ENCODE peak calls at places on chromosomes 16 and 17, in six cellular contexts. One of them, this sample, is unnamed.

GRCh38 chr17:5501725-5502124 is 15.4 kb downstream of the MIS12 start:
- DNase-seq in A673: no peak
- DNase-seq in GM23338: no peak
- DNase-seq in left ventricle myocardium inferior: no peak
- DNase-seq in OCI-LY7: no peak
- DNase-seq in suprapubic skin: no peak
- DNase-seq in this sample: no peak

GRCh38 chr17:80154166-80154565 is 7.2 kb upstream of the EIF4A3 start:
- DNase-seq in A673: no peak
- DNase-seq in left ventricle myocardium inferior: no peak
- DNase-seq in GM23338: peak; percentile 70
- DNase-seq in OCI-LY7: peak; percentile 36
- DNase-seq in suprapubic skin: no peak
- DNase-seq in this sample: no peak

GRCh38 chr17:2244545-2245525 is 58.8 kb downstream of the SMG6 start:
- DNase-seq in GM23338: peak; percentile 91
- DNase-seq in OCI-LY7: peak; percentile 84
- DNase-seq in left ventricle myocardium inferior: peak; percentile 84
- DNase-seq in suprapubic skin: peak; percentile 95
- DNase-seq in A673: peak; percentile 83
- DNase-seq in this sample: no peak

GRCh38 chr16:31421587-31421986 is 6.6 kb downstream of the COX6A2 start:
- DNase-seq in suprapubic skin: no peak
- DNase-seq in GM23338: no peak
- DNase-seq in OCI-LY7: no peak
- DNase-seq in left ventricle myocardium inferior: no peak
- DNase-seq in A673: no peak
- DNase-seq in this sample: no peak

GRCh38 chr16:27718767-27719445 is 169.0 kb downstream of the KATNIP start:
- DNase-seq in A673: peak; percentile 12
- DNase-seq in GM23338: no peak
- DNase-seq in OCI-LY7: no peak
- DNase-seq in left ventricle myocardium inferior: no peak
- DNase-seq in suprapubic skin: no peak
- DNase-seq in this sample: no peak

GRCh38 chr17:37110012-37110701 is 161.4 kb downstream of the AATF start:
- DNase-seq in suprapubic skin: no peak
- DNase-seq in OCI-LY7: no peak
- DNase-seq in left ventricle myocardium inferior: no peak
- DNase-seq in A673: no peak
- DNase-seq in GM23338: no peak
- DNase-seq in this sample: no peak

GRCh38 chr17:34171245-34171818 is 83.8 kb upstream of the CCL2 start:
- DNase-seq in suprapubic skin: no peak
- DNase-seq in left ventricle myocardium inferior: peak; percentile 31
- DNase-seq in A673: peak; percentile 44
- DNase-seq in OCI-LY7: peak; percentile 63
- DNase-seq in GM23338: peak; percentile 88
- DNase-seq in this sample: no peak

GRCh38 chr17:36674278-36674650 is 72.9 kb downstream of the MRM1 start:
- DNase-seq in GM23338: no peak
- DNase-seq in suprapubic skin: no peak
- DNase-seq in left ventricle myocardium inferior: no peak
- DNase-seq in OCI-LY7: no peak
- DNase-seq in A673: no peak
- DNase-seq in this sample: no peak

GRCh38 chr16:26454102-26454501 is 612.6 kb upstream of the C16orf82 start:
- DNase-seq in GM23338: no peak
- DNase-seq in left ventricle myocardium inferior: no peak
- DNase-seq in A673: peak; percentile 55
- DNase-seq in OCI-LY7: no peak
- DNase-seq in suprapubic skin: no peak
- DNase-seq in this sample: no peak

GRCh38 chr16:27248036-27248435 is 20.5 kb downstream of the NSMCE1 start:
- DNase-seq in OCI-LY7: no peak
- DNase-seq in left ventricle myocardium inferior: no peak
- DNase-seq in GM23338: no peak
- DNase-seq in suprapubic skin: no peak
- DNase-seq in A673: no peak
- DNase-seq in this sample: no peak

GRCh38 chr16:58028541-58029070 is 3.1 kb downstream of the MMP15 start:
- DNase-seq in GM23338: peak; percentile 30
- DNase-seq in OCI-LY7: no peak
- DNase-seq in left ventricle myocardium inferior: peak; percentile 15
- DNase-seq in suprapubic skin: no peak
- DNase-seq in A673: no peak
- DNase-seq in this sample: no peak

GRCh38 chr16:80583466-80583865 is 42.7 kb downstream of the DYNLRB2 start:
- DNase-seq in left ventricle myocardium inferior: peak; percentile 19
- DNase-seq in suprapubic skin: no peak
- DNase-seq in A673: no peak
- DNase-seq in GM23338: no peak
- DNase-seq in OCI-LY7: no peak
- DNase-seq in this sample: no peak

GRCh38 chr16:30747331-30747730 is 894 bp upstream of the PHKG2 start:
- DNase-seq in GM23338: no peak
- DNase-seq in OCI-LY7: no peak
- DNase-seq in A673: no peak
- DNase-seq in suprapubic skin: no peak
- DNase-seq in left ventricle myocardium inferior: no peak
- DNase-seq in this sample: no peak

GRCh38 chr16:10668322-10669045 is 26.2 kb downstream of the TEKT5 start:
- DNase-seq in suprapubic skin: no peak
- DNase-seq in OCI-LY7: peak; percentile 21
- DNase-seq in A673: peak; percentile 36
- DNase-seq in GM23338: peak; percentile 81
- DNase-seq in left ventricle myocardium inferior: no peak
- DNase-seq in this sample: no peak

GRCh38 chr16:53014287-53014686 is 38.4 kb downstream of the CHD9NB start:
- DNase-seq in left ventricle myocardium inferior: no peak
- DNase-seq in suprapubic skin: no peak
- DNase-seq in OCI-LY7: no peak
- DNase-seq in A673: no peak
- DNase-seq in GM23338: peak; percentile 31
- DNase-seq in this sample: no peak

GRCh38 chr16:80161799-80162380 is 378.9 kb upstream of the DYNLRB2 start:
- DNase-seq in A673: no peak
- DNase-seq in OCI-LY7: no peak
- DNase-seq in suprapubic skin: no peak
- DNase-seq in left ventricle myocardium inferior: no peak
- DNase-seq in GM23338: no peak
- DNase-seq in this sample: no peak

GRCh38 chr17:73589096-73589980 is 54.9 kb downstream of the SDK2 start:
- DNase-seq in OCI-LY7: peak; percentile 93
- DNase-seq in A673: peak; percentile 11
- DNase-seq in left ventricle myocardium inferior: no peak
- DNase-seq in GM23338: no peak
- DNase-seq in suprapubic skin: no peak
- DNase-seq in this sample: no peak

GRCh38 chr17:77527836-77528505 is 387.2 kb downstream of the SEC14L1 start:
- DNase-seq in suprapubic skin: no peak
- DNase-seq in GM23338: no peak
- DNase-seq in left ventricle myocardium inferior: no peak
- DNase-seq in OCI-LY7: no peak
- DNase-seq in A673: no peak
- DNase-seq in this sample: no peak
- H3K4me3 ChIP-seq in suprapubic skin: peak overlapping the region; percentile 42
- H3K4me3 ChIP-seq in GM23338: peak overlapping the region; percentile 65
- H3K4me3 ChIP-seq in left ventricle myocardium inferior: peak overlapping the region; percentile 62
- H3K4me3 ChIP-seq in OCI-LY7: no peak overlapping the region
- H3K4me3 ChIP-seq in A673: peak overlapping the region; percentile 49
- H3K4me3 ChIP-seq in this sample: peak overlapping the region; percentile 30

DNA sequence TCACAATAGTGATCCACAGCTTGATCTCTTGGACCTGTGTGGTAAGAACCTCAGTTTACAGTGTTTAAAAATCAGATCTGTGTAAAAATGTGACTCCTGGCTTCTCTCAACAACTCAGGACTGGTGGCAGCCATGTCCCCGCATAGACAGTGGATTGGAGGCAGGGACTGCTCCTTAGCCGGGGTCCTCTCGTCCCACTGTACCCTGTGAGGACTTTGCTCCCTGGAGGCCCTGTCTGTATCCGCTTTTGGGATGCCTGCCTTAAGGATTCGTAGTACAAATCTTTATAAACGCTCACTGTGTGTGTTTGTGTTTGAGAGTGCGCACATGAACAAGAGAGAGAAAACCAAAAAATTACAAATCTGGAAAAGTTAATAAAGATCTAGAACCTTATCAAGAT is 142.5 kb downstream of the SNX29 start:
- DNase-seq in left ventricle myocardium inferior: no peak
- DNase-seq in A673: no peak
- DNase-seq in suprapubic skin: no peak
- DNase-seq in GM23338: no peak
- DNase-seq in OCI-LY7: no peak
- DNase-seq in this sample: no peak
- H3K27ac ChIP-seq in left ventricle myocardium inferior: no peak overlapping the region
- H3K27ac ChIP-seq in A673: no peak overlapping the region
- H3K27ac ChIP-seq in suprapubic skin: no peak overlapping the region
- H3K27ac ChIP-seq in GM23338: no peak overlapping the region
- H3K27ac ChIP-seq in OCI-LY7: no peak overlapping the region
- H3K27ac ChIP-seq in this sample: peak overlapping the region; percentile 86

DNA sequence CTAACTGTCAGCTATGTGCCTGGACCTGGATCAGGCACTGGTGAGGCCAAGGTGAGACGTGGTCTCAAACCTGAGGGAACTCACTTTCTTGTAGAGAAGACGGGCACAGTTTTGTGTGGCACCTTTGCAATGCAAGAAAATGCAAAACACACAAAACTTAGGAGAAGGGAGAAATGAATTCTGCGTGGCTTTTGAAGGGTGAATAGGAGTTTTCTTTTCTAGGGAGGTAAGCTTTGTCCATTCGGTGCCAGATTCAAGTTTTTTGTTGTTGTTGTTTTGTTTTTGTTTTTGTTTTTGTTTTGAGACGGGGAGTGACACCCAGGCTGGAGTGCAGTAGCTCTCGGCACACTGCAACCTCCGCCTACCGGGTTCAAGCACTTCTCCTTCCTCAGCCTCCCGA is 1.4 kb downstream of the TOM1L1 start:
- DNase-seq in A673: no peak
- DNase-seq in suprapubic skin: no peak
- DNase-seq in GM23338: no peak
- DNase-seq in OCI-LY7: no peak
- DNase-seq in left ventricle myocardium inferior: no peak
- DNase-seq in this sample: no peak
- H3K4me3 ChIP-seq in A673: peak overlapping the region; percentile 74
- H3K4me3 ChIP-seq in suprapubic skin: no peak overlapping the region
- H3K4me3 ChIP-seq in GM23338: no peak overlapping the region
- H3K4me3 ChIP-seq in OCI-LY7: no peak overlapping the region
- H3K4me3 ChIP-seq in left ventricle myocardium inferior: no peak overlapping the region
- H3K4me3 ChIP-seq in this sample: no peak overlapping the region

GRCh38 chr17:9557356-9557755 is 18.3 kb downstream of the STX8 start:
- DNase-seq in GM23338: no peak
- DNase-seq in left ventricle myocardium inferior: no peak
- DNase-seq in OCI-LY7: no peak
- DNase-seq in suprapubic skin: no peak
- DNase-seq in A673: no peak
- DNase-seq in this sample: no peak

GRCh38 chr17:9557846-9558245 is 17.8 kb downstream of the STX8 start:
- DNase-seq in GM23338: no peak
- DNase-seq in left ventricle myocardium inferior: no peak
- DNase-seq in suprapubic skin: no peak
- DNase-seq in OCI-LY7: no peak
- DNase-seq in A673: no peak
- DNase-seq in this sample: no peak
- H3K27ac ChIP-seq in GM23338: no peak overlapping the region
- H3K27ac ChIP-seq in left ventricle myocardium inferior: no peak overlapping the region
- H3K27ac ChIP-seq in suprapubic skin: no peak overlapping the region
- H3K27ac ChIP-seq in OCI-LY7: no peak overlapping the region
- H3K27ac ChIP-seq in A673: no peak overlapping the region
- H3K27ac ChIP-seq in this sample: no peak overlapping the region

DNA sequence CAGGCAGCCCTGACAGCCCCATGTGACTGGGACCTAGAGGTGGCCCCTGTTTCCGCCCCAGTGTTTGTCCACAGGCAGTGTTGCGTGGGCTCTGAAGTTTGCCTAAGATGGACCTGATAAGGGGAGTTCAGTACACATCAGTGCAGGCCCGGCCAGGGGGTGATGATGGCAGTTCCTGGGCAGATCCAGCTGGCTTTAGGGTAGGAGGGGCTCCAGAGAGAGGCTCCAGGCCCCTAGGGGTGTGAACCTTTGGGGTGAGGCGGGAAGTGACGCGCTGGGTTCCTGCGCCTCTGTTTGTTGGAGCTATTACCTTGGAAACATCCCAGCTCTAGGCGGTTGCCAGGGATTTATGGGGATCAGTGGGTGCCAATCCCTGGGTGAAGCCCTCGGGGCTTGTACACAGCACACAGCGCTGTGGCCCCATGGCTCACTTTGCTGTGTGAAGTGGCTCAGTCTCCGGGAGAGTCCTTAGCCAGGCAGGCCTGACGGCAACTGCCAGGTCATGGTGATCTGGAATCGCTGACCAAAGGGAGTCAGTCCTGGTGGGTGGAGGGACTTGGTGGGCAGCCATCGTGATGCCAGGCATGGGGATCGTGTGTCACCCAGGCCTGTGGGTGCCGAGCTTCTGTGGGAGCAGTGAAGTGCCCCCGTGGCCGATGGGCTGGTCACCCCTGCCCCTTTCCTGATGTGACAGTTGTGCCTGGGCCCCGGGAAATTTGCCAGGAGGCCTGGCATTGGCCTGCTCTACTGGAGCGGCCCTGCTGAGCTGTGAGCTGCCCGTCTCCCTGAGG is 146.1 kb downstream of the SEC14L1 start:
- DNase-seq in A673: no peak
- DNase-seq in left ventricle myocardium inferior: peak; percentile 43
- DNase-seq in suprapubic skin: peak; percentile 88
- DNase-seq in GM23338: no peak
- DNase-seq in OCI-LY7: no peak
- DNase-seq in this sample: no peak
- H3K4me3 ChIP-seq in A673: no peak overlapping the region
- H3K4me3 ChIP-seq in left ventricle myocardium inferior: peak overlapping the region; percentile 8
- H3K4me3 ChIP-seq in suprapubic skin: peak overlapping the region; percentile 6
- H3K4me3 ChIP-seq in GM23338: no peak overlapping the region
- H3K4me3 ChIP-seq in OCI-LY7: no peak overlapping the region
- H3K4me3 ChIP-seq in this sample: peak overlapping the region; percentile 10

DNA sequence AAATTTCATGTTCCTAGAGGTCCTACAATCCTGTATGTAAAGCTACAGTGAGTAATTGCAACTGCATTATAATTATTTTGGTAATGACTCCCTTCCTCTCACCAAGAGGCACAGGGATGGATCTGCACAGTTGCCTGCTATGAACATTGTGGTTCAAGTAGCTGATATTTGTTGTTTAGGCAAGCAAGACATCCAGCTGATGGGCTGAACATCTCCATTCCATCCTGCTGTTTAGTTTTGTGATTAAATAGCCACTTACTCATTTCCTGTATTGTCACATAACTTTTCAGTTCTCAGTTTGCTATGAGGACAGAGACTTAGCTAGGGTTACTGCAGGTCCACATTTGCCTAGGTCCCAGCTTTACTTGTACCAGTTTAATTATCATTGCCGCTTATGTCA is 181.2 kb upstream of the TBX2 start:
- DNase-seq in GM23338: no peak
- DNase-seq in left ventricle myocardium inferior: no peak
- DNase-seq in A673: peak; percentile 37
- DNase-seq in OCI-LY7: no peak
- DNase-seq in suprapubic skin: no peak
- DNase-seq in this sample: no peak
- H3K27ac ChIP-seq in GM23338: no peak overlapping the region
- H3K27ac ChIP-seq in left ventricle myocardium inferior: peak overlapping the region; percentile 70
- H3K27ac ChIP-seq in A673: no peak overlapping the region
- H3K27ac ChIP-seq in OCI-LY7: no peak overlapping the region
- H3K27ac ChIP-seq in suprapubic skin: no peak overlapping the region
- H3K27ac ChIP-seq in this sample: peak overlapping the region; percentile 73